ENCODE peak calls at places on chromosomes 5 and 9, in five cellular contexts. F is GM10248, Y is endothelial cell, M is transverse colon, Q is fibroblast of pulmonary artery. V is an unnamed sample.
A peak's percentile ranks its signal among the peaks of the same experiment; 100 is the strongest.

GRCh38 chr5:160197341-160198147 is 31.8 kb upstream of the FABP6 start:
- DNase-seq in F (no peak), Y (peak; percentile 51), M (no peak), Q (peak; percentile 87), V (no peak)

GRCh38 chr5:58735637-58736036 is 152.8 kb downstream of the RAB3C start:
- DNase-seq in F (no peak), Y (no peak), M (no peak), Q (no peak), V (no peak)

GRCh38 chr5:158051036-158051435 is 192.1 kb upstream of the CLINT1 start:
- DNase-seq in F (no peak), Y (no peak), M (no peak), Q (no peak), V (no peak)

GRCh38 chr9:70229026-70229425 is 29.8 kb upstream of the SMC5 start:
- DNase-seq in F (no peak), Y (no peak), M (no peak), Q (no peak), V (no peak)

GRCh38 chr9:109120204-109120789 is 550 bp upstream of the TMEM245 start:
- DNase-seq in F (no peak), Y (no peak), M (no peak), Q (no peak), V (no peak)

GRCh38 chr9:98781588-98782383 is 14.6 kb downstream of the ANKS6 start:
- DNase-seq in F (no peak), Y (no peak), M (peak; percentile 77), Q (no peak), V (peak; percentile 72)

GRCh38 chr9:125536184-125537152 is 170.5 kb downstream of the MAPKAP1 start:
- DNase-seq in F (no peak), Y (no peak), M (no peak), Q (no peak), V (peak; percentile 8)

GRCh38 chr5:176810084-176810597 is at the start of gene UNC5A:
- DNase-seq in F (peak; percentile 57), Y (peak; percentile 80), M (peak; percentile 18), Q (peak; percentile 36), V (no peak)

GRCh38 chr5:16467363-16468219 is 2.0 kb upstream of the ZNF622 start:
- DNase-seq in F (peak; percentile 48), Y (no peak), M (no peak), Q (peak; percentile 45), V (no peak)

GRCh38 chr5:76325876-76326491 is 77.1 kb upstream of the IQGAP2 start:
- DNase-seq in F (no peak), Y (no peak), M (peak; percentile 59), Q (no peak), V (no peak)

GRCh38 chr9:37540634-37541033 is 35.5 kb downstream of the FBXO10 start:
- DNase-seq in F (no peak), Y (no peak), M (peak; percentile 53), Q (no peak), V (no peak)

GRCh38 chr5:77869115-77869798 is 93.1 kb upstream of the TBCA start:
- DNase-seq in F (no peak), Y (no peak), M (no peak), Q (no peak), V (no peak)

GRCh38 chr5:117242028-117242427 is 667.4 kb upstream of the SEMA6A start:
- DNase-seq in F (no peak), Y (no peak), M (no peak), Q (no peak), V (no peak)

GRCh38 chr5:31122998-31123950 is 70.2 kb upstream of the CDH6 start:
- DNase-seq in F (no peak), Y (no peak), M (no peak), Q (no peak), V (no peak)

GRCh38 chr5:39485075-39485474 is 60.3 kb upstream of the DAB2 start:
- DNase-seq in F (no peak), Y (no peak), M (no peak), Q (no peak), V (no peak)

GRCh38 chr5:115810776-115811175 is 5.7 kb downstream of the CDO1 start:
- DNase-seq in F (no peak), Y (no peak), M (no peak), Q (no peak), V (no peak)

GRCh38 chr9:120875954-120876841 is 790 bp downstream of the PHF19 start:
- DNase-seq in F (peak; percentile 95), Y (peak; percentile 44), M (peak; percentile 89), Q (peak; percentile 82), V (peak; percentile 97)

GRCh38 chr9:96022445-96023031 is 147.0 kb downstream of the ERCC6L2 start:
- DNase-seq in F (peak; percentile 44), Y (peak; percentile 30), M (peak; percentile 36), Q (no peak), V (no peak)

GRCh38 chr9:68808481-68808880 is 103.4 kb downstream of the PIP5K1B start:
- DNase-seq in F (no peak), Y (no peak), M (no peak), Q (no peak), V (no peak)

GRCh38 chr9:114697951-114698351 is 16.0 kb upstream of the TEX48 start:
- DNase-seq in F (peak; percentile 39), Y (no peak), M (no peak), Q (no peak), V (no peak)

GRCh38 chr5:147576646-147577535 is 67.0 kb upstream of the DPYSL3 start:
- DNase-seq in F (peak; percentile 33), Y (peak; percentile 77), M (peak; percentile 53), Q (peak; percentile 59), V (peak; percentile 92)

GRCh38 chr5:147568710-147569109 is 58.8 kb upstream of the DPYSL3 start:
- DNase-seq in F (no peak), Y (no peak), M (no peak), Q (no peak), V (no peak)

GRCh38 chr5:147575598-147575997 is 65.7 kb upstream of the DPYSL3 start:
- DNase-seq in F (no peak), Y (no peak), M (no peak), Q (no peak), V (no peak)

GRCh38 chr5:147567917-147568598 is 58.2 kb upstream of the DPYSL3 start:
- DNase-seq in F (no peak), Y (no peak), M (no peak), Q (peak; percentile 67), V (no peak)

GRCh38 chr5:147573171-147573570 is 63.3 kb upstream of the DPYSL3 start:
- DNase-seq in F (no peak), Y (no peak), M (no peak), Q (no peak), V (no peak)
- TF ChIP-seq CTCF in F (no peak), Y (no peak), M (no peak), Q (no peak), V (no peak)

GRCh38 chr9:133424187-133424586 is 2.0 kb downstream of the ADAMTS13 start:
- DNase-seq in F (no peak), Y (no peak), M (no peak), Q (no peak), V (no peak)
- TF ChIP-seq CTCF in F (no peak), Y (no peak), M (no peak), Q (no peak), V (no peak)

GRCh38 chr5:125412561-125413535 is 666.4 kb upstream of the ZNF608 start:
- DNase-seq in F (peak; percentile 30), Y (peak; percentile 72), M (peak; percentile 79), Q (peak; percentile 85), V (no peak)
- TF ChIP-seq CTCF in F (peak; percentile 35), Y (no peak), M (peak; percentile 34), Q (peak; percentile 65), V (peak; percentile 35)

DNA sequence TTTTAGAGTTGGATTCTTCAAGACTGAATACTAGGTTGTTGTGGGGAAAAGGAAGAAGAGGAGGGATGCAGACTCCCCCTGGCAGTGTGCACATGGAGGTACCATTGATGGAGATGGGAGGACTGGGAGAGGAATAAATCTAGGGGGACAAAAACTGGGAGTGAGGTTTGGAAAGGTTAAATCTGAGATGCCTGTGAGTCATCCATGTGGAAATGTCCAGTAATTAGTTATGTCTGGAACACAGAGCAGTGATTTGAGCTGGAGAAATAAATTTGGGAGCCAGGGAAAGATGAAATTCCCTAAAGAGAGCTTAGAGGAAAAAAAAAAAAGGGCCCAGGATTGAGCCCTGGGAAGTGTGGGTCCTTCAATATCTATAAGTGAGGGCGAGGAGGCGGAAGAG is 8.0 kb upstream of the CCIN start:
- DNase-seq in F (no peak), Y (no peak), M (no peak), Q (no peak), V (no peak)
- TF ChIP-seq CTCF in F (no peak), Y (no peak), M (no peak), Q (no peak), V (no peak)